ENCODE peak calls at places on chromosomes 5 and 9, in four cellular contexts. One of them, this sample, is unnamed.

GRCh38 chr9:122158202-122158601 is 1.4 kb downstream of the NDUFA8 start:
- DNase-seq in K562: peak
- DNase-seq in H1: no peak
- DNase-seq in HepG2: peak
- DNase-seq in this sample: peak

GRCh38 chr5:155222393-155222792 is 208.8 kb downstream of the KIF4B start:
- DNase-seq in HepG2: no peak
- DNase-seq in H1: no peak
- DNase-seq in K562: no peak
- DNase-seq in this sample: no peak

GRCh38 chr5:155726267-155726666 is 600.7 kb upstream of the SGCD start:
- DNase-seq in H1: peak
- DNase-seq in HepG2: no peak
- DNase-seq in K562: no peak
- DNase-seq in this sample: peak

GRCh38 chr9:131361202-131361833 is 32.6 kb upstream of the PRRC2B start:
- DNase-seq in H1: no peak
- DNase-seq in HepG2: no peak
- DNase-seq in K562: no peak
- DNase-seq in this sample: no peak

GRCh38 chr5:39517800-39518199 is 93.0 kb upstream of the DAB2 start:
- DNase-seq in H1: no peak
- DNase-seq in HepG2: no peak
- DNase-seq in K562: no peak
- DNase-seq in this sample: peak

GRCh38 chr5:78669331-78669730 is 20.8 kb upstream of the LHFPL2 start:
- DNase-seq in HepG2: no peak
- DNase-seq in K562: no peak
- DNase-seq in H1: no peak
- DNase-seq in this sample: no peak

GRCh38 chr9:68980341-68980914 is 33.5 kb downstream of the PRKACG start:
- DNase-seq in K562: no peak
- DNase-seq in HepG2: no peak
- DNase-seq in H1: no peak
- DNase-seq in this sample: no peak

GRCh38 chr5:58188287-58188651 is 271.6 kb downstream of the PLK2 start:
- DNase-seq in H1: no peak
- DNase-seq in K562: no peak
- DNase-seq in HepG2: peak
- DNase-seq in this sample: peak

GRCh38 chr9:136485049-136485647 is 2.3 kb upstream of the SEC16A start:
- DNase-seq in H1: peak
- DNase-seq in HepG2: peak
- DNase-seq in K562: peak
- DNase-seq in this sample: peak

DNA sequence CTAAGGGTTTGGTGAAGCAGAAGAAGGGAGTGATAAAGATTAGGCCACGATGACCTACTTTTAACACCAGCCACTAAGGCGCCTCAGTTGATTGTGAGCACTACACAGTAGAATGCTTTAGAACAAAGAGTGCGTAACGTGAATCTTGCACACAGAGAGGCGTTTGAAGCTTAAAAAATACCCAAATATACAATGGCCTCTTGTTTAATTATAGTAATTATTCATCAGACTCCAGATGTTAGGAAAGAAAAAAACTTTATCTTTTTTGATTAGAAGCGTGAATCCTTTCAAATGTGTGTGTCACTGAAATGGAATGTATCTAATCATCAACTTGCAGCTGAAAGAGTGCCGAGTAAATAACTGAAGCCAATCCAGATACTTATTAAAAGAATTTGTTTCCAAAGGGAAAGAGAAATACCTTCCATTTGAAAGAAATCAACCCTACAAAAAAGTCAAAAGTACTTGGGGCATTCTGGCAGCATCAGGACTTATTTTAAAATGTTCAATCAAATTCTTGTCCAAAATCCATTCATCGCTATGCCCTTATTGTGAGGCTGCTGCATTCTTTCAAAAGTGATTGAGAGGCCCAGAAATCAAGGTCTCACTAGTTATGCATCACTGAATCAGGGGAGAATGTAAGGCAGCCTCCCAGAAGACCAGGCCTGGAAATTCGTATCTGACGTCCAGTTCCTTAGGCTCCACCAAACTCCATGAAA is 337.5 kb downstream of the ZNF608 start:
- DNase-seq in HepG2: no peak
- DNase-seq in K562: no peak
- DNase-seq in H1: no peak
- DNase-seq in this sample: no peak
- TF ChIP-seq RNF2 in HepG2: no peak
- TF ChIP-seq RNF2 in K562: no peak
- TF ChIP-seq RNF2 in H1: no peak
- TF ChIP-seq RNF2 in this sample: no peak

GRCh38 chr5:106080540-106080939 is 1590.2 kb downstream of the EFNA5 start:
- DNase-seq in K562: no peak
- DNase-seq in HepG2: no peak
- DNase-seq in H1: no peak
- DNase-seq in this sample: no peak
- H3K4me3 ChIP-seq in K562: no peak
- H3K4me3 ChIP-seq in HepG2: no peak
- H3K4me3 ChIP-seq in H1: no peak
- H3K4me3 ChIP-seq in this sample: no peak

DNA sequence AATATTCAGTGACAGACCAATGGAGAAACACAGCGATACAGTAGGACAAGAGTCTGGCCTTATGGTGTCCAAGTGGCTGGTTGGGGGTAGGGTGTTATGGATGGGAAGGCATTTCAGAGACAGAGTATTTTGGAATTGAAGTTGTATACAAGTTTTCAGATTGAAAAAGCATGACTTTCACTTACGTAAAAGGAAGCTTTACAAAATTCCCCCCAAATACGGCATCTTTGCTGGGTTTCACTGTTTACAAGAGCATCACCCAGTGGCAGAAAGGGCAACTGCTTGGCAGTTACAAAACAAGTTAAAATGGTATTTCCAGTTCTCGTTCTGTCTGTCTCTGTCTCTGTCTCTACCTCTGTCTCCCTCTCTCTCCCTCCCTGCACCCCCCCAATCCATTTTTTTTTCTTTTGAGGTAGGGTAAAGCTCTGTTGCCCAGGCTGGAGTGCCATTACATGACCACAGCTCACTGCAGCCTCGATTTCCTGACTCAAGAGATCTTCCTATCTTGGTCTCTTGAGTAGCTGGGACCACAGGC is 86.2 kb downstream of the PTPN3 start:
- DNase-seq in HepG2: no peak
- DNase-seq in H1: no peak
- DNase-seq in K562: peak
- DNase-seq in this sample: peak
- TF ChIP-seq RNF2 in HepG2: no peak
- TF ChIP-seq RNF2 in H1: no peak
- TF ChIP-seq RNF2 in K562: no peak
- TF ChIP-seq RNF2 in this sample: no peak

DNA sequence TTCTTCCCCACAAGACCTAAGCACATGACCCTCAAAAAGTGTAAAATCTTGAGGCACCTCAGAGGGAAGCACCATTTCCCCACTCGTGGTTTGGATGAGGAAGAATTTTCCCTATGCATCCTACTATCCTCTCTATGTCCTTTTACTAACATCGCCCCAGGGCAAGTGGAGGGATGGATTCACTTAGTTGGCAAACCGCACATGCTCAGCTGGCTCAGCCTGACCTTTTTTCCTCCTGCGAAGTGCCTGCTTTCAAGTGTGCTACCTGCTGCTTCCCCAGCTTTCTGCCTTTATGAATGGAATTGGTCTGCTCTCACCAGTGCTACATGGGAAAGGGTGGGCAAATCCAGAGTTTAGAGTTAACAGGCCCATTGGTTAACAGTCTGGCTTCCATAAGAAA is 56.6 kb upstream of the IFNK start:
- DNase-seq in HepG2: no peak
- DNase-seq in K562: no peak
- DNase-seq in H1: no peak
- DNase-seq in this sample: no peak
- H3K4me3 ChIP-seq in HepG2: no peak
- H3K4me3 ChIP-seq in K562: no peak
- H3K4me3 ChIP-seq in H1: no peak
- H3K4me3 ChIP-seq in this sample: no peak

GRCh38 chr5:113675166-113675565 is 161.7 kb downstream of the YTHDC2 start:
- DNase-seq in H1: no peak
- DNase-seq in HepG2: no peak
- DNase-seq in K562: no peak
- DNase-seq in this sample: no peak

GRCh38 chr5:113678202-113678601 is 164.7 kb downstream of the YTHDC2 start:
- DNase-seq in H1: no peak
- DNase-seq in HepG2: no peak
- DNase-seq in K562: no peak
- DNase-seq in this sample: no peak

GRCh38 chr5:113680534-113680933 is 167.0 kb downstream of the YTHDC2 start:
- DNase-seq in K562: no peak
- DNase-seq in H1: no peak
- DNase-seq in HepG2: no peak
- DNase-seq in this sample: no peak

GRCh38 chr5:113682497-113683136 is 169.1 kb downstream of the YTHDC2 start:
- DNase-seq in K562: no peak
- DNase-seq in H1: no peak
- DNase-seq in HepG2: no peak
- DNase-seq in this sample: no peak

DNA sequence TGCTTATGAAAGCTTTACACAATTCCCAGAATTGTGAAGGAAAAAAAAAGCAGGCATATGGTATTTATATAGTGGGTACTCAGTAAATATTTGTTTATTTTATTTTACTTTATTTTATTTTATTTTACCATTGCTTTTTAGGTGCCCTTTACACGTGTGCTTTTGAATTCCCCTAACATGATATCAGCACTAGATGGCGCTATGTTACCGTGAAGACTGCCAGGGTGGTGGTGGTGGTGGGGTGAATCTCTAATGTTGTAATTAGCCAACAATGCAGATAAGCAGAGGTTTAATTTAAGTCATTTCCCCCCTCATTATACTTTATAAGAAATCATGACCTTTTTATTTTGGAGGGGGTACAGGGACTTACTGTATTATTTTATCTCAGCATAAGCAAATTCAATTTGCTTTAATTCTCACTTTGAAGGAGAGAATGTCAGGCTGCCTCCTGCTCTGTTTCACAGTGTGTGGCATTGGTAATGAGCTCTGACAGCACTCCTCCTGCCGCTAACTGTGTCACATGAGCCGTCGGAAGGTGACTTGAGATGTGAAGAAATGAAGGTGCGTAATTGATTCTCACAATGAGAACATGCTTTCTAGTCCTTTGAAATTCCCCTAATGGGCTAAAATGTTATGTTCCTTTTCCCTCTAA is 165.6 kb downstream of the YTHDC2 start:
- DNase-seq in K562: peak
- DNase-seq in H1: peak
- DNase-seq in HepG2: peak
- DNase-seq in this sample: peak
- TF ChIP-seq RNF2 in K562: no peak
- TF ChIP-seq RNF2 in H1: no peak
- TF ChIP-seq RNF2 in HepG2: no peak
- TF ChIP-seq RNF2 in this sample: no peak

GRCh38 chr5:65359981-65360380 is 121.7 kb downstream of the ADAMTS6 start:
- DNase-seq in HepG2: no peak
- DNase-seq in H1: no peak
- DNase-seq in K562: no peak
- DNase-seq in this sample: no peak
- H3K4me3 ChIP-seq in HepG2: no peak
- H3K4me3 ChIP-seq in H1: no peak
- H3K4me3 ChIP-seq in K562: no peak
- H3K4me3 ChIP-seq in this sample: no peak

GRCh38 chr9:94909965-94910730 is 183.6 kb downstream of the AOPEP start:
- DNase-seq in K562: no peak
- DNase-seq in HepG2: no peak
- DNase-seq in H1: peak
- DNase-seq in this sample: no peak

GRCh38 chr9:94909250-94909894 is 182.9 kb downstream of the AOPEP start:
- DNase-seq in HepG2: no peak
- DNase-seq in K562: no peak
- DNase-seq in H1: no peak
- DNase-seq in this sample: peak

GRCh38 chr9:94911986-94912635 is 185.6 kb downstream of the AOPEP start:
- DNase-seq in HepG2: no peak
- DNase-seq in H1: peak
- DNase-seq in K562: no peak
- DNase-seq in this sample: no peak

GRCh38 chr9:94912700-94913249 is 186.3 kb downstream of the AOPEP start:
- DNase-seq in HepG2: peak
- DNase-seq in K562: no peak
- DNase-seq in H1: no peak
- DNase-seq in this sample: peak

GRCh38 chr9:94911211-94911610 is 184.7 kb downstream of the AOPEP start:
- DNase-seq in K562: no peak
- DNase-seq in H1: peak
- DNase-seq in HepG2: no peak
- DNase-seq in this sample: no peak
- TF ChIP-seq RNF2 in K562: no peak
- TF ChIP-seq RNF2 in H1: no peak
- TF ChIP-seq RNF2 in HepG2: no peak
- TF ChIP-seq RNF2 in this sample: no peak

DNA sequence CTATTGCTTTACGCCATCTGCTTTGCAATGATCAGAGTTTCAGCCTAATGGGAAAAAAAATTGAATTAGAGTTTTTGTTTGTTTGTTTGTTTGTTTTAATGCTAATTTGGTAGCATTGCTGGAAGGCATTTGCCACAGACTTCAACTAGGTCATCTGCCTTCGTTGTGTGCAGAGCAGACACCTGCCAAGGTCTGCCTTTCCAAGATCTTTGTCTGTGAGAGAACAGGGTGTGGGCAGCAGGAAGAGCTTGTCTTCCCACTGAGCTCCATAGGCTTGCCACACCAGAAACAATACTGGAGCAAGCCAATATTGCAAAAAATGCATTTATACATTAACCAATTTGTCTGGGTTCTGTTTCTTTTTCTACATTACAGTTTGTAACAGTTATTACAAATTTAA is 210.3 kb downstream of the SNX18 start:
- DNase-seq in K562: no peak
- DNase-seq in HepG2: no peak
- DNase-seq in H1: no peak
- DNase-seq in this sample: no peak
- H3K4me3 ChIP-seq in K562: no peak
- H3K4me3 ChIP-seq in HepG2: no peak
- H3K4me3 ChIP-seq in H1: no peak
- H3K4me3 ChIP-seq in this sample: no peak

This sample was measured in A549.